ENCODE peak calls at places on chromosomes 13 and 19, in ten cellular contexts. C is suprapubic skin; L is GM13976; V is tibial nerve; A is OCI-LY7; E is activated B cell treated with CpG ODN at 0.5 μM for 24 hours; O is CD4-positive, alpha-beta T cell; N is uterus; T is neural crest cell; D is WTC11. B is an unnamed sample.

GRCh38 chr13:40813662-40814454 is 24.4 kb downstream of the SLC25A15 start:
- DNase-seq in C (no peak), L (peak; percentile 63), V (no peak), A (peak; percentile 73), E (no peak), O (no peak), N (no peak), T (no peak), D (no peak), B (peak; percentile 23)

GRCh38 chr13:31053098-31053497 is 108.6 kb downstream of the HSPH1 start:
- DNase-seq in C (peak; percentile 44), L (no peak), V (no peak), A (no peak), E (no peak), O (no peak), N (no peak), T (no peak), D (no peak), B (no peak)

GRCh38 chr13:112619730-112620639 is 32.0 kb upstream of the TUBGCP3 start:
- DNase-seq in C (no peak), L (no peak), V (no peak), A (peak; percentile 9), E (no peak), O (no peak), N (no peak), T (peak; percentile 49), D (peak; percentile 47), B (no peak)

GRCh38 chr13:99426426-99426825 is 74.8 kb upstream of the TM9SF2 start:
- DNase-seq in C (no peak), L (no peak), V (no peak), A (no peak), E (no peak), O (no peak), N (no peak), T (no peak), D (no peak), B (no peak)

GRCh38 chr13:30165791-30166190 is 141.6 kb downstream of the KATNAL1 start:
- DNase-seq in C (peak; percentile 42), L (no peak), V (peak; percentile 20), A (no peak), E (no peak), O (no peak), N (no peak), T (no peak), D (no peak), B (no peak)

GRCh38 chr13:34416833-34417425 is 525.1 kb upstream of the NBEA start:
- DNase-seq in C (peak; percentile 67), L (no peak), V (peak; percentile 35), A (no peak), E (no peak), O (no peak), N (peak; percentile 20), T (no peak), D (no peak), B (peak; percentile 81)

GRCh38 chr13:97223711-97224461 is 1.8 kb downstream of the MBNL2 start:
- DNase-seq in C (no peak), L (no peak), V (peak; percentile 81), A (peak; percentile 50), E (peak; percentile 19), O (no peak), N (peak; percentile 80), T (no peak), D (no peak), B (peak; percentile 84)

GRCh38 chr19:2491130-2491801 is 15.3 kb downstream of the GADD45B start:
- DNase-seq in C (peak; percentile 85), L (no peak), V (no peak), A (peak; percentile 72), E (peak; percentile 22), O (no peak), N (peak; percentile 39), T (no peak), D (no peak), B (peak; percentile 85)

GRCh38 chr13:88896466-88896865 is 1225.3 kb downstream of the SLITRK5 start:
- DNase-seq in C (no peak), L (no peak), V (no peak), A (no peak), E (no peak), O (no peak), N (no peak), T (no peak), D (no peak), B (no peak)

GRCh38 chr19:18477042-18477760 is 39.3 kb upstream of the ISYNA1 start:
- DNase-seq in C (no peak), L (no peak), V (no peak), A (no peak), E (no peak), O (no peak), N (no peak), T (no peak), D (no peak), B (no peak)

GRCh38 chr13:94550030-94550738 is 45.8 kb downstream of the TGDS start:
- DNase-seq in C (no peak), L (no peak), V (peak; percentile 33), A (no peak), E (no peak), O (no peak), N (peak; percentile 49), T (no peak), D (no peak), B (peak; percentile 17)

GRCh38 chr13:43785681-43786471 is 896 bp downstream of the ENOX1 start:
- DNase-seq in C (peak; percentile 84), L (peak; percentile 58), V (peak; percentile 64), A (peak; percentile 9), E (no peak), O (no peak), N (peak; percentile 86), T (peak; percentile 48), D (peak; percentile 72), B (peak; percentile 40)

GRCh38 chr19:9205506-9206113 is 13.8 kb downstream of the OR7D4 start:
- DNase-seq in C (peak; percentile 76), L (peak; percentile 63), V (peak; percentile 77), A (peak; percentile 67), E (peak; percentile 54), O (peak; percentile 54), N (peak; percentile 57), T (peak; percentile 71), D (peak; percentile 79), B (peak; percentile 59)

DNA sequence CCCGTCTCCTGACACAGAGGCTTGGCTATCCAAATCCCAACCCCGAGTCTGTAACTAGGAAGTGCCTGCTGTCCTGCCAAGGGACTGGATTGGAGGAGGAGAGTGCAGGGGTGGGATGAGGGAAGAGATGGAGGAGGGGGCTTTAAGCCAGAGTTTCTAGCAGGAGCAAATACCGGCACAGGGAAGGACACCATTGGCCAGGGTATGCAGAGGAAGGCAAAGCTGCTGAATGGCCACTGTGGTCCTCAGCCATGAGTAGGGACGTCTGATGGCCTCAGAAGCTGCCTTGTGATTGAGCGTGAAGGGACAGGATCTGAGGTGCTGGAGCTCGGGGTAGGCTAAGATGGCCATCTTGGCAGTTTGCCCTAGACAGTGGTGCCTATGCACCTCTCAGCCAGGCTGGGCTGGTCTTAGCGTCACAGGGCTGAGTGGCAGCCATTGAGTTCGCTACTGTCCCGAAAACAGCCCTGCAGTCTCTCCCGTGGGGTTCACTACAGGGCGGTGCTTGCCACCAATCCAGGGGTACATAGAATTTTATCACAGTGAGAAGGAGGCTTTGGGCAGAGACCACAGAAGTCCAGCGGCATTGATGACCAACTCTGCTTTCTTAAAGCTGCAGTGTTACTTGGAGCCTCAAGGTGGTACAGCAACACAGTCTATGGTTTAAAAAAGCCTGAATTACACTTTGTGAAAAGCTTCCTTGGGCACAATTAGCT is 61.8 kb downstream of the AKAP11 start:
- DNase-seq in C (no peak), L (peak; percentile 49), V (no peak), A (peak; percentile 33), E (no peak), O (no peak), N (no peak), T (no peak), D (no peak), B (peak; percentile 5)
- TF ChIP-seq CTCF in C (no peak), L (peak; percentile 76), V (peak; percentile 12), A (peak; percentile 68), E (no peak), O (peak; percentile 58), N (no peak), T (peak; percentile 60), D (peak; percentile 47), B (peak; percentile 56)

GRCh38 chr19:29120471-29120870 is 92.5 kb downstream of the UQCRFS1 start:
- DNase-seq in C (no peak), L (no peak), V (no peak), A (no peak), E (no peak), O (no peak), N (no peak), T (no peak), D (no peak), B (no peak)

GRCh38 chr19:29122185-29122584 is 90.8 kb downstream of the UQCRFS1 start:
- DNase-seq in C (no peak), L (no peak), V (no peak), A (no peak), E (no peak), O (no peak), N (no peak), T (no peak), D (no peak), B (no peak)

GRCh38 chr19:29118384-29118783 is 94.6 kb downstream of the UQCRFS1 start:
- DNase-seq in C (no peak), L (no peak), V (peak; percentile 21), A (no peak), E (no peak), O (no peak), N (no peak), T (no peak), D (no peak), B (no peak)

GRCh38 chr19:29119582-29119981 is 93.4 kb downstream of the UQCRFS1 start:
- DNase-seq in C (no peak), L (no peak), V (no peak), A (no peak), E (no peak), O (no peak), N (no peak), T (no peak), D (peak; percentile 41), B (peak; percentile 6)

GRCh38 chr19:29121684-29122083 is 91.3 kb downstream of the UQCRFS1 start:
- DNase-seq in C (no peak), L (no peak), V (peak; percentile 30), A (no peak), E (no peak), O (no peak), N (no peak), T (peak; percentile 53), D (peak; percentile 70), B (no peak)
- TF ChIP-seq CTCF in C (peak; percentile 46), L (no peak), V (no peak), A (peak; percentile 64), E (no peak), O (no peak), N (no peak), T (peak; percentile 58), D (peak; percentile 65), B (peak; percentile 74)

DNA sequence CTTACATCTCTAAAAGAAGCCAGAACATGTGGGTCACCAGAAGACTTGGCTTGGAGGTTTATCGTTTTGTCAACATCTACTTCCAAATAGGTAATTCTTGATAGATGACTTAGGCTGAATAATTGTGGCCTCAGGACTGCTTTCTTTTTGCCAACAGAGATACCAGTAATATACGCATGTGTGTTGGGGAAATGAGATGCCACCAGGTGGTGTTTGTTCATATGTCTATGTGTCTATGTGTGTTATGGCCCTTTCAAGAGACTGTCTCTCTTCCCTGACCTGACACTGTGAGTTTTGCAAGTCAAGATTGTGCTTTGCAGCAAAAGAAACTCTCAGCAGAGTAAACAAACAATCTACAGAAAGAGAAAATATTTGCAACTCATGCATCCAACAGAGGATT is 31.6 kb upstream of the METTL21C start:
- DNase-seq in C (no peak), L (no peak), V (no peak), A (peak; percentile 0), E (no peak), O (no peak), N (no peak), T (no peak), D (no peak), B (no peak)
- TF ChIP-seq CTCF in C (no peak), L (peak; percentile 1), V (no peak), A (no peak), E (no peak), O (no peak), N (no peak), T (no peak), D (no peak), B (peak; percentile 26)

GRCh38 chr13:39783051-39783450 is 127.6 kb downstream of the COG6 start:
- DNase-seq in C (no peak), L (no peak), V (no peak), A (peak; percentile 24), E (no peak), O (no peak), N (no peak), T (no peak), D (no peak), B (no peak)
- TF ChIP-seq CTCF in C (no peak), L (no peak), V (no peak), A (peak; percentile 73), E (no peak), O (no peak), N (no peak), T (no peak), D (no peak), B (peak; percentile 51)